ENCODE peak calls at places on chromosomes 4 and X, in nine cellular contexts. One of them, this sample, is unnamed.

GRCh38 chr4:6106156-6106555 is 87.9 kb upstream of the C4orf50 start:
- DNase-seq in heart right ventricle: no peak
- DNase-seq in stimulated activated CD4-positive, alpha-beta T cell treated with anti-CD3 and anti-CD28 coated beads, Interleukin-4, amount 100 ng/mL, for 48 hours: no peak
- DNase-seq in fibroblast of mammary gland: no peak
- DNase-seq in H7: no peak
- DNase-seq in SW480: no peak
- DNase-seq in NCI-H1417: no peak
- DNase-seq in CD8-positive, alpha-beta memory T cell: no peak
- DNase-seq in activated CD8-positive, alpha-beta memory T cell treated with anti-CD3 and anti-CD28 coated beads for 48 hours: no peak
- DNase-seq in this sample: no peak

GRCh38 chr4:26753642-26754041 is 107.0 kb upstream of the STIM2 start:
- DNase-seq in stimulated activated CD4-positive, alpha-beta T cell treated with anti-CD3 and anti-CD28 coated beads, Interleukin-4, amount 100 ng/mL, for 48 hours: no peak
- DNase-seq in NCI-H1417: no peak
- DNase-seq in heart right ventricle: peak
- DNase-seq in SW480: no peak
- DNase-seq in activated CD8-positive, alpha-beta memory T cell treated with anti-CD3 and anti-CD28 coated beads for 48 hours: no peak
- DNase-seq in CD8-positive, alpha-beta memory T cell: no peak
- DNase-seq in H7: no peak
- DNase-seq in fibroblast of mammary gland: peak
- DNase-seq in this sample: no peak

GRCh38 chr4:122917731-122918130 is 4.7 kb downstream of the NUDT6 start:
- DNase-seq in H7: no peak
- DNase-seq in fibroblast of mammary gland: no peak
- DNase-seq in CD8-positive, alpha-beta memory T cell: no peak
- DNase-seq in activated CD8-positive, alpha-beta memory T cell treated with anti-CD3 and anti-CD28 coated beads for 48 hours: no peak
- DNase-seq in NCI-H1417: no peak
- DNase-seq in stimulated activated CD4-positive, alpha-beta T cell treated with anti-CD3 and anti-CD28 coated beads, Interleukin-4, amount 100 ng/mL, for 48 hours: no peak
- DNase-seq in SW480: no peak
- DNase-seq in heart right ventricle: no peak
- DNase-seq in this sample: no peak

GRCh38 chr4:26141101-26141830 is 179.5 kb upstream of the RBPJ start:
- DNase-seq in heart right ventricle: no peak
- DNase-seq in CD8-positive, alpha-beta memory T cell: no peak
- DNase-seq in fibroblast of mammary gland: no peak
- DNase-seq in H7: no peak
- DNase-seq in stimulated activated CD4-positive, alpha-beta T cell treated with anti-CD3 and anti-CD28 coated beads, Interleukin-4, amount 100 ng/mL, for 48 hours: no peak
- DNase-seq in NCI-H1417: no peak
- DNase-seq in activated CD8-positive, alpha-beta memory T cell treated with anti-CD3 and anti-CD28 coated beads for 48 hours: no peak
- DNase-seq in SW480: no peak
- DNase-seq in this sample: no peak

GRCh38 chr4:82360298-82361177 is 13.3 kb downstream of the HNRNPD start:
- DNase-seq in SW480: peak
- DNase-seq in H7: peak
- DNase-seq in stimulated activated CD4-positive, alpha-beta T cell treated with anti-CD3 and anti-CD28 coated beads, Interleukin-4, amount 100 ng/mL, for 48 hours: no peak
- DNase-seq in CD8-positive, alpha-beta memory T cell: peak
- DNase-seq in heart right ventricle: no peak
- DNase-seq in fibroblast of mammary gland: peak
- DNase-seq in NCI-H1417: peak
- DNase-seq in activated CD8-positive, alpha-beta memory T cell treated with anti-CD3 and anti-CD28 coated beads for 48 hours: no peak
- DNase-seq in this sample: no peak

GRCh38 chr4:175229154-175229553 is 311.0 kb downstream of the ADAM29 start:
- DNase-seq in NCI-H1417: no peak
- DNase-seq in activated CD8-positive, alpha-beta memory T cell treated with anti-CD3 and anti-CD28 coated beads for 48 hours: no peak
- DNase-seq in heart right ventricle: no peak
- DNase-seq in stimulated activated CD4-positive, alpha-beta T cell treated with anti-CD3 and anti-CD28 coated beads, Interleukin-4, amount 100 ng/mL, for 48 hours: no peak
- DNase-seq in SW480: no peak
- DNase-seq in H7: no peak
- DNase-seq in fibroblast of mammary gland: no peak
- DNase-seq in CD8-positive, alpha-beta memory T cell: no peak
- DNase-seq in this sample: no peak

GRCh38 chr4:161828061-161828460 is 335.7 kb downstream of the FSTL5 start:
- DNase-seq in fibroblast of mammary gland: no peak
- DNase-seq in SW480: no peak
- DNase-seq in H7: no peak
- DNase-seq in stimulated activated CD4-positive, alpha-beta T cell treated with anti-CD3 and anti-CD28 coated beads, Interleukin-4, amount 100 ng/mL, for 48 hours: no peak
- DNase-seq in heart right ventricle: no peak
- DNase-seq in CD8-positive, alpha-beta memory T cell: no peak
- DNase-seq in activated CD8-positive, alpha-beta memory T cell treated with anti-CD3 and anti-CD28 coated beads for 48 hours: no peak
- DNase-seq in NCI-H1417: no peak
- DNase-seq in this sample: no peak

GRCh38 chrX:119758682-119759332 is 419 bp downstream of the SOWAHD start:
- DNase-seq in CD8-positive, alpha-beta memory T cell: peak
- DNase-seq in H7: peak
- DNase-seq in stimulated activated CD4-positive, alpha-beta T cell treated with anti-CD3 and anti-CD28 coated beads, Interleukin-4, amount 100 ng/mL, for 48 hours: no peak
- DNase-seq in heart right ventricle: peak
- DNase-seq in fibroblast of mammary gland: no peak
- DNase-seq in NCI-H1417: peak
- DNase-seq in SW480: peak
- DNase-seq in activated CD8-positive, alpha-beta memory T cell treated with anti-CD3 and anti-CD28 coated beads for 48 hours: no peak
- DNase-seq in this sample: peak

GRCh38 chr4:44927361-44928061 is 201.2 kb upstream of the GNPDA2 start:
- DNase-seq in NCI-H1417: peak
- DNase-seq in fibroblast of mammary gland: peak
- DNase-seq in stimulated activated CD4-positive, alpha-beta T cell treated with anti-CD3 and anti-CD28 coated beads, Interleukin-4, amount 100 ng/mL, for 48 hours: no peak
- DNase-seq in SW480: peak
- DNase-seq in H7: peak
- DNase-seq in CD8-positive, alpha-beta memory T cell: no peak
- DNase-seq in heart right ventricle: no peak
- DNase-seq in activated CD8-positive, alpha-beta memory T cell treated with anti-CD3 and anti-CD28 coated beads for 48 hours: no peak
- DNase-seq in this sample: no peak

GRCh38 chr4:32002037-32002747 is 1282.0 kb downstream of the PCDH7 start:
- DNase-seq in stimulated activated CD4-positive, alpha-beta T cell treated with anti-CD3 and anti-CD28 coated beads, Interleukin-4, amount 100 ng/mL, for 48 hours: no peak
- DNase-seq in SW480: no peak
- DNase-seq in NCI-H1417: no peak
- DNase-seq in CD8-positive, alpha-beta memory T cell: no peak
- DNase-seq in fibroblast of mammary gland: no peak
- DNase-seq in heart right ventricle: no peak
- DNase-seq in activated CD8-positive, alpha-beta memory T cell treated with anti-CD3 and anti-CD28 coated beads for 48 hours: no peak
- DNase-seq in H7: peak
- DNase-seq in this sample: no peak